ENCODE peak calls at places on chromosomes 3 and 15, in six cellular contexts. One of them, this sample, is unnamed.

GRCh38 chr3:66592061-66592875 is 91.4 kb upstream of the LRIG1 start:
- DNase-seq in Right ventricle myocardium superior: no peak
- DNase-seq in DND-41: no peak
- DNase-seq in stimulated activated CD4-positive, alpha-beta T cell treated with anti-CD3 and anti-CD28 coated beads, TNF-alpha, amount 100 ng/mL, for 4 hours: no peak
- DNase-seq in osteocyte: no peak
- DNase-seq in hypothalamus: no peak
- DNase-seq in this sample: no peak

GRCh38 chr3:142595951-142596725 is at the start of gene PLS1:
- DNase-seq in hypothalamus: peak; percentile 36
- DNase-seq in stimulated activated CD4-positive, alpha-beta T cell treated with anti-CD3 and anti-CD28 coated beads, TNF-alpha, amount 100 ng/mL, for 4 hours: peak; percentile 80
- DNase-seq in DND-41: peak; percentile 91
- DNase-seq in osteocyte: peak; percentile 95
- DNase-seq in Right ventricle myocardium superior: peak; percentile 90
- DNase-seq in this sample: peak; percentile 88

GRCh38 chr15:78075490-78076230 is 1.9 kb downstream of the TBC1D2B start:
- DNase-seq in Right ventricle myocardium superior: no peak
- DNase-seq in DND-41: no peak
- DNase-seq in stimulated activated CD4-positive, alpha-beta T cell treated with anti-CD3 and anti-CD28 coated beads, TNF-alpha, amount 100 ng/mL, for 4 hours: no peak
- DNase-seq in osteocyte: peak; percentile 89
- DNase-seq in hypothalamus: no peak
- DNase-seq in this sample: no peak

GRCh38 chr3:69696365-69696764 is 42.9 kb upstream of the MITF start:
- DNase-seq in osteocyte: no peak
- DNase-seq in hypothalamus: no peak
- DNase-seq in DND-41: no peak
- DNase-seq in stimulated activated CD4-positive, alpha-beta T cell treated with anti-CD3 and anti-CD28 coated beads, TNF-alpha, amount 100 ng/mL, for 4 hours: no peak
- DNase-seq in Right ventricle myocardium superior: no peak
- DNase-seq in this sample: no peak

GRCh38 chr3:40996382-40996781 is 202.9 kb upstream of the CTNNB1 start:
- DNase-seq in stimulated activated CD4-positive, alpha-beta T cell treated with anti-CD3 and anti-CD28 coated beads, TNF-alpha, amount 100 ng/mL, for 4 hours: no peak
- DNase-seq in hypothalamus: no peak
- DNase-seq in Right ventricle myocardium superior: no peak
- DNase-seq in osteocyte: no peak
- DNase-seq in DND-41: no peak
- DNase-seq in this sample: no peak

GRCh38 chr3:25455316-25456232 is 27.5 kb downstream of the RARB start:
- DNase-seq in osteocyte: no peak
- DNase-seq in hypothalamus: no peak
- DNase-seq in stimulated activated CD4-positive, alpha-beta T cell treated with anti-CD3 and anti-CD28 coated beads, TNF-alpha, amount 100 ng/mL, for 4 hours: no peak
- DNase-seq in Right ventricle myocardium superior: peak; percentile 63
- DNase-seq in DND-41: no peak
- DNase-seq in this sample: no peak

GRCh38 chr3:10706156-10707088 is 109.6 kb upstream of the SLC6A11 start:
- DNase-seq in Right ventricle myocardium superior: no peak
- DNase-seq in stimulated activated CD4-positive, alpha-beta T cell treated with anti-CD3 and anti-CD28 coated beads, TNF-alpha, amount 100 ng/mL, for 4 hours: no peak
- DNase-seq in hypothalamus: no peak
- DNase-seq in DND-41: no peak
- DNase-seq in osteocyte: no peak
- DNase-seq in this sample: no peak

GRCh38 chr3:164387236-164387635 is 691.1 kb downstream of the SI start:
- DNase-seq in stimulated activated CD4-positive, alpha-beta T cell treated with anti-CD3 and anti-CD28 coated beads, TNF-alpha, amount 100 ng/mL, for 4 hours: no peak
- DNase-seq in hypothalamus: no peak
- DNase-seq in Right ventricle myocardium superior: no peak
- DNase-seq in osteocyte: no peak
- DNase-seq in DND-41: no peak
- DNase-seq in this sample: no peak

GRCh38 chr3:50554553-50554952 is 13.0 kb downstream of the C3orf18 start:
- DNase-seq in osteocyte: no peak
- DNase-seq in hypothalamus: no peak
- DNase-seq in DND-41: no peak
- DNase-seq in stimulated activated CD4-positive, alpha-beta T cell treated with anti-CD3 and anti-CD28 coated beads, TNF-alpha, amount 100 ng/mL, for 4 hours: no peak
- DNase-seq in Right ventricle myocardium superior: no peak
- DNase-seq in this sample: no peak

GRCh38 chr15:76669521-76669920 is 235.6 kb downstream of the SCAPER start:
- DNase-seq in Right ventricle myocardium superior: no peak
- DNase-seq in stimulated activated CD4-positive, alpha-beta T cell treated with anti-CD3 and anti-CD28 coated beads, TNF-alpha, amount 100 ng/mL, for 4 hours: no peak
- DNase-seq in osteocyte: no peak
- DNase-seq in DND-41: no peak
- DNase-seq in hypothalamus: no peak
- DNase-seq in this sample: no peak

GRCh38 chr15:40291088-40291574 is 8.3 kb upstream of the ANKRD63 start:
- DNase-seq in DND-41: no peak
- DNase-seq in stimulated activated CD4-positive, alpha-beta T cell treated with anti-CD3 and anti-CD28 coated beads, TNF-alpha, amount 100 ng/mL, for 4 hours: no peak
- DNase-seq in hypothalamus: no peak
- DNase-seq in Right ventricle myocardium superior: peak; percentile 57
- DNase-seq in osteocyte: peak; percentile 88
- DNase-seq in this sample: no peak

GRCh38 chr3:126760541-126760940 is 56.5 kb downstream of the CHCHD6 start:
- DNase-seq in osteocyte: no peak
- DNase-seq in stimulated activated CD4-positive, alpha-beta T cell treated with anti-CD3 and anti-CD28 coated beads, TNF-alpha, amount 100 ng/mL, for 4 hours: no peak
- DNase-seq in hypothalamus: no peak
- DNase-seq in DND-41: no peak
- DNase-seq in Right ventricle myocardium superior: no peak
- DNase-seq in this sample: no peak

GRCh38 chr3:8554725-8555621 is 53.4 kb downstream of the LMCD1 start:
- DNase-seq in hypothalamus: no peak
- DNase-seq in Right ventricle myocardium superior: peak; percentile 69
- DNase-seq in stimulated activated CD4-positive, alpha-beta T cell treated with anti-CD3 and anti-CD28 coated beads, TNF-alpha, amount 100 ng/mL, for 4 hours: no peak
- DNase-seq in DND-41: no peak
- DNase-seq in osteocyte: peak; percentile 92
- DNase-seq in this sample: no peak

This sample was measured in activated naive CD4-positive, alpha-beta T cell treated with Interleukin-2 at 50 U/mL for 16 hours.